ENCODE peak calls at places on chromosome 16, in four cellular contexts. S is T follicular helper cell, G is OCI-LY7, B is H7. C is an unnamed sample.

GRCh38 chr16:59702531-59702930 is 968.4 kb upstream of the GOT2 start:
- DNase-seq in S (no peak), G (no peak), B (no peak), C (no peak)

GRCh38 chr16:48279199-48279598 is 31.9 kb upstream of the ABCC11 start:
- DNase-seq in S (no peak), G (no peak), B (no peak), C (no peak)

GRCh38 chr16:11114366-11115164 is 141.4 kb downstream of the SOCS1 start:
- DNase-seq in S (no peak), G (no peak), B (no peak), C (no peak)

GRCh38 chr16:85936761-85937343 is 37.9 kb downstream of the IRF8 start:
- DNase-seq in S (no peak), G (no peak), B (no peak), C (no peak)

GRCh38 chr16:66705790-66706505 is 9.4 kb upstream of the CMTM4 start:
- DNase-seq in S (no peak), G (no peak), B (no peak), C (no peak)

GRCh38 chr16:86584726-86585721 is 6.7 kb downstream of the FOXL1 start:
- DNase-seq in S (no peak), G (no peak), B (no peak), C (no peak)

GRCh38 chr16:47815655-47816054 is 340.1 kb downstream of the ABCC12 start:
- DNase-seq in S (no peak), G (no peak), B (no peak), C (no peak)

GRCh38 chr16:50178397-50179018 is 25.4 kb downstream of the TENT4B start:
- DNase-seq in S (no peak), G (no peak), B (no peak), C (no peak)

GRCh38 chr16:53614346-53614745 is 89.3 kb downstream of the RPGRIP1L start:
- DNase-seq in S (no peak), G (no peak), B (no peak), C (no peak)

GRCh38 chr16:2663553-2664521 is 18.5 kb upstream of the KCTD5 start:
- DNase-seq in S (no peak), G (no peak), B (no peak), C (no peak)

GRCh38 chr16:84751947-84752346 is 52.1 kb downstream of the USP10 start:
- DNase-seq in S (no peak), G (no peak), B (no peak), C (peak; percentile 33)

GRCh38 chr16:10787304-10787703 is 31.3 kb downstream of the TVP23A start:
- DNase-seq in S (no peak), G (peak; percentile 77), B (no peak), C (no peak)

GRCh38 chr16:20915733-20916132 is 15.2 kb downstream of the LYRM1 start:
- DNase-seq in S (no peak), G (no peak), B (no peak), C (no peak)

GRCh38 chr16:10037771-10038170 is 144.5 kb downstream of the GRIN2A start:
- DNase-seq in S (no peak), G (no peak), B (no peak), C (no peak)